ENCODE peak calls at places on chromosome 18, in four cellular contexts. One of them, this sample, is unnamed.

GRCh38 chr18:44543387-44543786 is 137.3 kb upstream of the SETBP1 start:
- DNase-seq in A549: no peak
- DNase-seq in H1: no peak
- DNase-seq in K562: no peak
- DNase-seq in this sample: no peak

GRCh38 chr18:46623541-46623940 is 33.5 kb downstream of the LOXHD1 start:
- DNase-seq in A549: no peak
- DNase-seq in H1: peak; percentile 44
- DNase-seq in K562: no peak
- DNase-seq in this sample: no peak

GRCh38 chr18:11823545-11823944 is 27.7 kb upstream of the CHMP1B start:
- DNase-seq in A549: no peak
- DNase-seq in H1: no peak
- DNase-seq in K562: peak; percentile 44
- DNase-seq in this sample: no peak

GRCh38 chr18:24631238-24632025 is 171.0 kb downstream of the HRH4 start:
- DNase-seq in A549: no peak
- DNase-seq in H1: peak; percentile 55
- DNase-seq in K562: no peak
- DNase-seq in this sample: no peak

GRCh38 chr18:53489266-53489665 is 735.2 kb downstream of the MBD2 start:
- DNase-seq in A549: no peak
- DNase-seq in H1: no peak
- DNase-seq in K562: no peak
- DNase-seq in this sample: no peak

GRCh38 chr18:59047321-59047991 is 92.2 kb upstream of the SEC11C start:
- DNase-seq in A549: no peak
- DNase-seq in H1: no peak
- DNase-seq in K562: no peak
- DNase-seq in this sample: no peak

GRCh38 chr18:48594725-48595124 is 55.9 kb downstream of the CTIF start:
- DNase-seq in A549: no peak
- DNase-seq in H1: no peak
- DNase-seq in K562: no peak
- DNase-seq in this sample: no peak

GRCh38 chr18:50947899-50948298 is 19.9 kb upstream of the ELAC1 start:
- DNase-seq in A549: no peak
- DNase-seq in H1: no peak
- DNase-seq in K562: no peak
- DNase-seq in this sample: no peak

GRCh38 chr18:31057917-31058316 is 15.4 kb upstream of the DSC3 start:
- DNase-seq in A549: no peak
- DNase-seq in H1: no peak
- DNase-seq in K562: no peak
- DNase-seq in this sample: no peak

GRCh38 chr18:22169889-22170420 is 566 bp downstream of the GATA6 start:
- DNase-seq in A549: no peak
- DNase-seq in H1: no peak
- DNase-seq in K562: no peak
- DNase-seq in this sample: peak; percentile 7

GRCh38 chr18:26383454-26384270 is 157.4 kb downstream of the TAF4B start:
- DNase-seq in A549: peak; percentile 63
- DNase-seq in H1: no peak
- DNase-seq in K562: peak; percentile 60
- DNase-seq in this sample: peak; percentile 35

GRCh38 chr18:43596106-43596712 is 318.9 kb upstream of the SYT4 start:
- DNase-seq in A549: peak; percentile 23
- DNase-seq in H1: no peak
- DNase-seq in K562: peak; percentile 1
- DNase-seq in this sample: peak; percentile 13

GRCh38 chr18:61062241-61062640 is 271.0 kb upstream of the CDH20 start:
- DNase-seq in A549: no peak
- DNase-seq in H1: no peak
- DNase-seq in K562: no peak
- DNase-seq in this sample: no peak

GRCh38 chr18:75410611-75411010 is 16.9 kb downstream of the SMIM21 start:
- DNase-seq in A549: no peak
- DNase-seq in H1: no peak
- DNase-seq in K562: no peak
- DNase-seq in this sample: no peak

GRCh38 chr18:63107171-63107850 is 212.3 kb downstream of the BCL2 start:
- DNase-seq in A549: no peak
- DNase-seq in H1: no peak
- DNase-seq in K562: no peak
- DNase-seq in this sample: no peak

GRCh38 chr18:26909599-26910290 is 44.2 kb upstream of the AQP4 start:
- DNase-seq in A549: no peak
- DNase-seq in H1: no peak
- DNase-seq in K562: no peak
- DNase-seq in this sample: peak; percentile 1

DNA sequence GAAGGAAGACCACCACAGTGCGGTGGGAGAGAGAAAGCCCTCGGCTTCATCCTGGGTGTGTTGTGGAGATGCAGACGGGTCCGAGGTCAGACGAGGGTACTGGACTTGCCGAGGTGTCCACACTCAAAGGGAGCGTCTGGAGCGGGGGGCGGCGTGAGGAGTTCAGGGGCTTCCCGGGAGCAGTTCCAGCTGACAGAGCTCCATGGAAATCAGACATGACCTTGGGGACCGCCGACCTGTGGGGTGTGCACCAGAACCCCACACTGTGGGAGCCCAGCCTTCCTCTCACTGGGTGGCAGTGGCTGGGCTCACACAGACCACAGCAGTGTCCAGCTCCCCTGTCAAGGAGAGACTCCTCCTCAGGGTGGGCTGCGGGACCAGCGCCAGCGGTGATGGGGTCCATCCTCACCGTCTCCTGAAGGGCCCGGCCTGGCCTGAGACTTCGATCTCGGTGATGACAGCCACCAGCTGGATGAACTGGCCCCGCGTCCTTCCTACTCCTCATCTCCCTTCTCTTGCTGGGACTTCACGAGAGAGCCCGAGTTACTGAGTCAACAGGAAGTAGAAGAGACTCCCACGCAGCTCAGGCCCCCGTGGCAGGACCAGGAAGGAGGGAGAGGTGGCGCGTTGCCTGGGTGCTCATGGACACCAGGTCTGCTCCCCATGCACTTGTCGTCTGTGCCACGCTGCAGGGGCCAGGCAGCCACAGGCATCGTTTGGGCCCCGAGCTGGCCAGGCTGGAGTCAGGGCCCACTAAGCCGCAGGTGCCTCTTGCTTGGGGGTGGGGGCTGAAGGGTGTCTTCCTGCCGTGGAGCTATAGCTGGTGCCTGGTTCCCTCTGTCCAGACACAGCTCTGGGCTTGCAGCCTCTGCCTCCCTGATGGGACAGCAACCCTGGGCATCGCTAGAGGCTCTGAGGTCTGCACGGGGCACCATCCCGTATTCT is 101.9 kb upstream of the CTDP1 start:
- DNase-seq in A549: no peak
- DNase-seq in H1: peak; percentile 41
- DNase-seq in K562: peak; percentile 34
- DNase-seq in this sample: no peak
- TF ChIP-seq JUN in A549: no peak
- TF ChIP-seq JUN in H1: no peak
- TF ChIP-seq JUN in K562: no peak
- TF ChIP-seq JUN in this sample: no peak

DNA sequence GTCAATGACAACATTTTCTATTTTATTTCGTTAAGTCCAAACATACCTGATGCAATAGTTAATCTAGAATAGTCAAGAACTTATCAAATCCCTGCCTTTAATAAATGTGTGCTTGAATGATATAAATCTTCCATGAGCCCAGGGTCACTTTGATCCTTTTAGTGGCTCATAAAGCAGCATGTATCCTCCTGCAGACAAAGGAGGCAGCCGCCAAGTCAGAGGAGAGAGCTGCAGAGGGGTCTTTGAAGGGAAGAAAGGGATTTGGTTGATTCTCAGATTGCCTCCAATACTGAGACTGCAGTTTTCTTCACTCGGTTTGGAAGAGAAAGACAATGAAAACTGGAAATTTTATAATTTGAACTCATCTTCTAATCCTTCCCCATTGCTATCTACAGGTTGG is 378.4 kb upstream of the PIK3C3 start:
- DNase-seq in A549: no peak
- DNase-seq in H1: no peak
- DNase-seq in K562: no peak
- DNase-seq in this sample: no peak
- TF ChIP-seq PHF8 in A549: no peak
- TF ChIP-seq PHF8 in H1: no peak
- TF ChIP-seq PHF8 in K562: no peak
- TF ChIP-seq PHF8 in this sample: no peak

DNA sequence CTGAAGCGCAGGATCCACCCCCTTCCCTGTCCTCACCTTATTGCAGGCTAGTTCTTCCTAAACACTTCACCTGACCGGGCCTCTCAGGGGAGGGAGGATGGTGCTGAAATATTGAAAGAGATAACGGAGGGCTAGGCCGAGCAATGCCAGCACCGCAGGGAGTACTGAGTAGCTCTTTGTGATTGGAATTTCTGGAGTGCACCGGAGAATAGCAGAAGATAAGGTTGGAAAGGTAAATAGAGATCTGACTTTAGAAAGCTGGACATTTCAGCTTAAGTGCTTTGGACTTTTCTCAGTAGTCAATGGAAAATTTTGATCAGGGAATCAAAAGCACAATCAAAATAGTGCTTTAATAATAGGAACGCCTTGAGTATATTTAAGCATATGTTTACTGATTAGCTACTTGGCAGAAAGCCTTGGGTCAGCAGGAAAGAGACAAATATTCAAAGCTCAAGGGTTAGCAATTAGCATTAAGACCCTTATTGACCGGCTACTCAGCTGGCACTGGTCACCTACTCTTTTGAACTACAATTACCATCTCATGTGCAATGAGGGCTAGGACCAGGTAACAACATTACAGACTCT is 142.9 kb upstream of the NDUFV2 start:
- DNase-seq in A549: no peak
- DNase-seq in H1: no peak
- DNase-seq in K562: no peak
- DNase-seq in this sample: peak; percentile 79
- TF ChIP-seq JUN in A549: no peak
- TF ChIP-seq JUN in H1: no peak
- TF ChIP-seq JUN in K562: no peak
- TF ChIP-seq JUN in this sample: no peak

GRCh38 chr18:21099442-21099841 is 12.2 kb downstream of the ROCK1 start:
- DNase-seq in A549: no peak
- DNase-seq in H1: no peak
- DNase-seq in K562: no peak
- DNase-seq in this sample: no peak
- TF ChIP-seq PHF8 in A549: no peak
- TF ChIP-seq PHF8 in H1: no peak
- TF ChIP-seq PHF8 in K562: no peak
- TF ChIP-seq PHF8 in this sample: no peak

GRCh38 chr18:69969491-69969890 is 21.8 kb upstream of the CD226 start:
- DNase-seq in A549: no peak
- DNase-seq in H1: no peak
- DNase-seq in K562: no peak
- DNase-seq in this sample: no peak
- TF ChIP-seq JUN in A549: no peak
- TF ChIP-seq JUN in H1: no peak
- TF ChIP-seq JUN in K562: no peak
- TF ChIP-seq JUN in this sample: no peak

GRCh38 chr18:78980279-78980771 is 707 bp downstream of the SALL3 start:
- DNase-seq in A549: no peak
- DNase-seq in H1: no peak
- DNase-seq in K562: no peak
- DNase-seq in this sample: no peak
- TF ChIP-seq PHF8 in A549: no peak
- TF ChIP-seq PHF8 in H1: peak; percentile 28
- TF ChIP-seq PHF8 in K562: no peak
- TF ChIP-seq PHF8 in this sample: no peak

DNA sequence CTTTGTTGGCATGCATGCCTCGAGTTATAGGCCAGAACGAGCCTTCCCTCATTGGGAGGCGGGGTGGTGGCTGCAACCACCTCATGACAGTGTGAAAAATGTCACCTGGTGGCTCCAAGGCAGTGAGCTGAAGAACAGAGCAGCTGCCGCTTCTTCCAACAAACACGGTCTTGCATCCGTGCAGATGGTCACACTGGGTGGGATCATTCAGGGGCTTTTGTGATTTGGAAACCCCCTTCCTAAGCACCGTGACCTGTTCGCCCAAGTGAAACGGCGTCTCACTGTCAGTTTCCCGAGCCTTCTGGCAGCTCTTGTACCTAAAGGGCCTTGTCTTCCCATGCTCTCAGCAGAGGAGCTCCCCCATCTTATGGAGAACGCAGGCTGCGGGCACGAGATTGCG is 159.7 kb downstream of the NAPG start:
- DNase-seq in A549: no peak
- DNase-seq in H1: no peak
- DNase-seq in K562: no peak
- DNase-seq in this sample: no peak
- TF ChIP-seq JUN in A549: no peak
- TF ChIP-seq JUN in H1: no peak
- TF ChIP-seq JUN in K562: no peak
- TF ChIP-seq JUN in this sample: no peak

GRCh38 chr18:77300579-77300978 is 50.9 kb downstream of the GALR1 start:
- DNase-seq in A549: no peak
- DNase-seq in H1: no peak
- DNase-seq in K562: no peak
- DNase-seq in this sample: no peak
- TF ChIP-seq PHF8 in A549: no peak
- TF ChIP-seq PHF8 in H1: no peak
- TF ChIP-seq PHF8 in K562: no peak
- TF ChIP-seq PHF8 in this sample: no peak

GRCh38 chr18:55517055-55517454 is 70.9 kb downstream of the TCF4 start:
- DNase-seq in A549: peak; percentile 1
- DNase-seq in H1: no peak
- DNase-seq in K562: peak; percentile 47
- DNase-seq in this sample: no peak

GRCh38 chr18:55515204-55515603 is 72.8 kb downstream of the TCF4 start:
- DNase-seq in A549: no peak
- DNase-seq in H1: no peak
- DNase-seq in K562: no peak
- DNase-seq in this sample: no peak

GRCh38 chr18:55511277-55511676 is 76.7 kb downstream of the TCF4 start:
- DNase-seq in A549: no peak
- DNase-seq in H1: no peak
- DNase-seq in K562: no peak
- DNase-seq in this sample: no peak

GRCh38 chr18:55513199-55513598 is 74.8 kb downstream of the TCF4 start:
- DNase-seq in A549: no peak
- DNase-seq in H1: no peak
- DNase-seq in K562: no peak
- DNase-seq in this sample: no peak

GRCh38 chr18:55515946-55516710 is 71.9 kb downstream of the TCF4 start:
- DNase-seq in A549: no peak
- DNase-seq in H1: no peak
- DNase-seq in K562: no peak
- DNase-seq in this sample: no peak
- TF ChIP-seq JUN in A549: no peak
- TF ChIP-seq JUN in H1: no peak
- TF ChIP-seq JUN in K562: no peak
- TF ChIP-seq JUN in this sample: no peak